ENCODE peak calls at places on chromosome 17, in four cellular contexts. Y, T, P and A are unnamed samples.

GRCh38 chr17:58763263-58763662 is 7.6 kb downstream of the PPM1E start:
- DNase-seq in Y (no peak), T (no peak), P (no peak), A (no peak)

GRCh38 chr17:59331929-59332889 is 754 bp downstream of the YPEL2 start:
- DNase-seq in Y (peak), T (no peak), P (peak), A (no peak)

GRCh38 chr17:50769884-50770283 is 2.6 kb upstream of the ANKRD40CL start:
- DNase-seq in Y (no peak), T (no peak), P (peak), A (no peak)

GRCh38 chr17:7240375-7240774 is 1.1 kb upstream of the PHF23 start:
- DNase-seq in Y (no peak), T (no peak), P (no peak), A (no peak)

GRCh38 chr17:16407911-16408588 is 7.3 kb upstream of the TRPV2 start:
- DNase-seq in Y (peak), T (no peak), P (peak), A (no peak)

GRCh38 chr17:76841776-76842405 is 26.3 kb upstream of the MGAT5B start:
- DNase-seq in Y (no peak), T (no peak), P (no peak), A (no peak)

GRCh38 chr17:2903193-2903974 is 107.1 kb downstream of the RAP1GAP2 start:
- DNase-seq in Y (no peak), T (no peak), P (peak), A (no peak)

GRCh38 chr17:51079049-51079448 is 41.6 kb downstream of the SPAG9 start:
- DNase-seq in Y (no peak), T (no peak), P (no peak), A (no peak)

GRCh38 chr17:22300177-22300576 is 607.9 kb downstream of the KCNJ18 start:
- DNase-seq in Y (no peak), T (no peak), P (no peak), A (no peak)

GRCh38 chr17:67223924-67224323 is 21.1 kb downstream of the HELZ start:
- DNase-seq in Y (no peak), T (no peak), P (no peak), A (no peak)

GRCh38 chr17:50872710-50873424 is 6.7 kb upstream of the TOB1 start:
- DNase-seq in Y (no peak), T (no peak), P (peak), A (no peak)

GRCh38 chr17:28340374-28340773 is 4.8 kb downstream of the TNFAIP1 start:
- DNase-seq in Y (no peak), T (no peak), P (no peak), A (no peak)

DNA sequence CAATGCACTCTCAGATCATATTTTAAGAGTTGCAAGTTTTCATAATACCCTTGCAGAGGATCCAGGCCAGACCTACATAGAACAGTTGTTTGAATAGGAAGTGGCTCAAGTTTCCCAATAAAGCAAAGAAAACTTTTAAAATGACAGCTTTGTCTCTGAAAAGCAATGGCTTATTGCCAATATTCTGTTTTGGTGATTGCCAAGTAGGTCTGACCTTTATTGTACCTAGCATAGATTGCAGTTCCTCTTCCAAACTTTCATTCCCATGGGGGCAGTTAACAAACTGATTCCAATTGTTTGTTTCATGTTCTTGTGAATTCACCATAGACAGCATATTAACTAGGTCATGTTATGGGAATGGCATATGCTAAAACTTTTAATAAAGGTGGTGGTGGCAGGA is 664.6 kb upstream of the CA10 start:
- DNase-seq in Y (no peak), T (no peak), P (no peak), A (no peak)
- TF ChIP-seq CTCF in Y (no peak), T (no peak), P (no peak), A (no peak)

GRCh38 chr17:44076716-44077594 is 6.4 kb downstream of the G6PC3 start:
- DNase-seq in Y (no peak), T (no peak), P (no peak), A (no peak)

GRCh38 chr17:44077595-44077909 is 7.0 kb downstream of the G6PC3 start:
- DNase-seq in Y (no peak), T (no peak), P (no peak), A (no peak)

GRCh38 chr17:44079877-44080821 is 9.6 kb downstream of the G6PC3 start:
- DNase-seq in Y (no peak), T (no peak), P (no peak), A (no peak)

GRCh38 chr17:44075598-44076293 is 5.2 kb downstream of the G6PC3 start:
- DNase-seq in Y (no peak), T (no peak), P (no peak), A (no peak)

GRCh38 chr17:44078412-44078811 is 7.9 kb downstream of the G6PC3 start:
- DNase-seq in Y (no peak), T (no peak), P (no peak), A (no peak)
- TF ChIP-seq CTCF in Y (no peak), T (no peak), P (no peak), A (no peak)

GRCh38 chr17:38673714-38674012 is 1.1 kb downstream of the EPOP start:
- DNase-seq in Y (no peak), T (no peak), P (no peak), A (no peak)
- TF ChIP-seq CTCF in Y (no peak), T (no peak), P (no peak), A (no peak)

DNA sequence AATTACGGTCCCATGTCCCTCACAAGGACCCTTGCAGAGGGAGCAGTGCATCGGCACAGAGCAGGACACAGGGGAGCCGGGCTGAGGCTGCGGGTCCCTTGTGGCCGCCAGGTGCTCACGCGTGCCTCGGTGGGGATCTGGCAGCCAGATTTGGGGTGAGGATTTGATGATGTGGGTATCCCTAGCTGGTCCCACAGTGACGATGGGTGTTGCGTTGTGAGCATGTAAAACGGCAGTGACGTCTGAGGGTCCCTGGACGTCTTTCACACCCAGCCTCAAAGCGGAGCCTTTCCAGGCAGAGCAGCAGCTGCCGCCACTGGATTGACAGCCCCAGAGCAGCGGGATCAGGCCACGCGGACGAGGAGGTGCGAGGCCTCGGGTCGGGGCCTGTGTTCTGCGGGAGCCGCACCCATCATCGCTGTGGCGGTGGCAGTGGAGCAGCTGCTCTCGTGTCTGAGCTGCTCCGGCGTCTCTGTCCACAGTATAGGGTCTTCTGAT is 54.6 kb downstream of the WDR45B start:
- DNase-seq in Y (no peak), T (no peak), P (no peak), A (no peak)
- TF ChIP-seq CTCF in Y (no peak), T (no peak), P (no peak), A (no peak)

GRCh38 chr17:45022288-45022648 is 29.2 kb downstream of the DCAKD start:
- DNase-seq in Y (no peak), T (no peak), P (no peak), A (no peak)
- TF ChIP-seq CTCF in Y (no peak), T (peak), P (no peak), A (peak)

GRCh38 chr17:47651704-47652103 is 2.0 kb downstream of the KPNB1 start:
- DNase-seq in Y (no peak), T (no peak), P (no peak), A (no peak)

GRCh38 chr17:47652570-47652969 is 2.9 kb downstream of the KPNB1 start:
- DNase-seq in Y (no peak), T (no peak), P (no peak), A (no peak)

GRCh38 chr17:47649972-47650524 is 329 bp downstream of the KPNB1 start:
- DNase-seq in Y (no peak), T (peak), P (peak), A (no peak)

GRCh38 chr17:47649153-47649971 is at the start of gene KPNB1:
- DNase-seq in Y (peak), T (peak), P (peak), A (peak)

GRCh38 chr17:47650525-47651522 is 1.1 kb downstream of the KPNB1 start:
- DNase-seq in Y (peak), T (peak), P (peak), A (peak)
- TF ChIP-seq CTCF in Y (no peak), T (no peak), P (no peak), A (no peak)